ENCODE peak calls at places on chromosomes 3 and 15, in five cellular contexts. O, E, J, H and S are unnamed samples.

GRCh38 chr3:156535162-156535627 is 19.7 kb downstream of the SSR3 start:
- ATAC-seq in O (peak; percentile 90), E (peak; percentile 72), H (peak; percentile 84), J (no peak), S (peak; percentile 82)

GRCh38 chr15:74791007-74791406 is 9.1 kb downstream of the CSK start:
- ATAC-seq in H (no peak), J (no peak), E (no peak), O (no peak), S (no peak)

GRCh38 chr3:179020112-179020511 is 51.5 kb downstream of the ZMAT3 start:
- ATAC-seq in H (peak; percentile 44), J (no peak), O (no peak), E (no peak), S (no peak)

GRCh38 chr15:48381861-48382260 is 50.6 kb downstream of the DUT start:
- ATAC-seq in E (no peak), J (no peak), H (no peak), O (no peak), S (no peak)

GRCh38 chr15:80573614-80574013 is 121.5 kb upstream of the ABHD17C start:
- ATAC-seq in O (no peak), E (no peak), H (no peak), J (no peak), S (no peak)

GRCh38 chr15:69574506-69574905 is 121.9 kb downstream of the RPLP1 start:
- ATAC-seq in J (no peak), E (no peak), O (no peak), H (no peak), S (peak; percentile 9)

GRCh38 chr3:135170732-135171131 is 375.7 kb downstream of the EPHB1 start:
- ATAC-seq in E (no peak), H (no peak), O (peak; percentile 59), J (no peak), S (no peak)

GRCh38 chr15:55673287-55673686 is 69.7 kb downstream of the PRTG start:
- ATAC-seq in H (no peak), O (no peak), J (no peak), E (no peak), S (no peak)

GRCh38 chr3:108301695-108302404 is 5.5 kb downstream of the HHLA2 start:
- ATAC-seq in J (peak; percentile 71), E (no peak), H (no peak), O (no peak), S (no peak)

GRCh38 chr15:63922551-63923315 is 89.0 kb upstream of the HERC1 start:
- ATAC-seq in J (no peak), E (no peak), O (no peak), H (no peak), S (no peak)

GRCh38 chr3:138995706-138996105 is 10.4 kb downstream of the PRR23A start:
- ATAC-seq in E (no peak), J (no peak), O (no peak), H (no peak), S (no peak)

GRCh38 chr3:159830523-159831151 is 158.0 kb upstream of the IL12A start:
- ATAC-seq in O (no peak), H (no peak), J (no peak), E (no peak), S (no peak)

GRCh38 chr3:42023380-42023779 is 61.5 kb upstream of the ULK4 start:
- ATAC-seq in H (no peak), O (no peak), E (no peak), J (peak; percentile 31), S (no peak)

GRCh38 chr3:134249442-134249841 is 1.2 kb downstream of the RYK start:
- ATAC-seq in H (no peak), O (no peak), E (no peak), J (peak; percentile 17), S (peak; percentile 30)

GRCh38 chr3:63927623-63928280 is 15.6 kb upstream of the SCAANT1 start:
- ATAC-seq in O (no peak), E (no peak), H (no peak), J (no peak), S (no peak)